ENCODE peak calls at places on chromosomes 16 and 17, in six cellular contexts. One of them, this sample, is unnamed.
A peak's percentile ranks its signal among the peaks of the same experiment; 100 is the strongest.

GRCh38 chr16:78353610-78354009 is 254.2 kb downstream of the WWOX start:
- DNase-seq in transverse colon: no peak
- DNase-seq in spleen: no peak
- DNase-seq in ascending aorta: no peak
- DNase-seq in psoas muscle: no peak
- DNase-seq in stomach: no peak
- DNase-seq in this sample: no peak

GRCh38 chr16:54006693-54007092 is 279.9 kb downstream of the IRX3 start:
- DNase-seq in transverse colon: no peak
- DNase-seq in spleen: no peak
- DNase-seq in ascending aorta: no peak
- DNase-seq in psoas muscle: no peak
- DNase-seq in stomach: no peak
- DNase-seq in this sample: no peak

GRCh38 chr17:46870116-46870803 is 18.9 kb downstream of the WNT9B start:
- DNase-seq in transverse colon: peak; percentile 55
- DNase-seq in spleen: no peak
- DNase-seq in ascending aorta: no peak
- DNase-seq in psoas muscle: no peak
- DNase-seq in stomach: peak; percentile 65
- DNase-seq in this sample: no peak

GRCh38 chr16:10871157-10871991 is 5.6 kb upstream of the CIITA start:
- DNase-seq in transverse colon: peak; percentile 86
- DNase-seq in spleen: peak; percentile 88
- DNase-seq in ascending aorta: no peak
- DNase-seq in psoas muscle: peak; percentile 36
- DNase-seq in stomach: peak; percentile 98
- DNase-seq in this sample: no peak

GRCh38 chr17:83067071-83067717 is 12.2 kb upstream of the METRNL start:
- DNase-seq in transverse colon: peak; percentile 7
- DNase-seq in spleen: peak; percentile 74
- DNase-seq in ascending aorta: peak; percentile 55
- DNase-seq in psoas muscle: peak; percentile 10
- DNase-seq in stomach: peak; percentile 24
- DNase-seq in this sample: peak; percentile 5

GRCh38 chr17:56213031-56213430 is 59.8 kb downstream of the ANKFN1 start:
- DNase-seq in transverse colon: no peak
- DNase-seq in spleen: no peak
- DNase-seq in ascending aorta: no peak
- DNase-seq in psoas muscle: no peak
- DNase-seq in stomach: no peak
- DNase-seq in this sample: no peak

GRCh38 chr17:74243013-74243755 is 29.8 kb downstream of the TTYH2 start:
- DNase-seq in transverse colon: no peak
- DNase-seq in spleen: no peak
- DNase-seq in ascending aorta: no peak
- DNase-seq in psoas muscle: no peak
- DNase-seq in stomach: peak; percentile 28
- DNase-seq in this sample: no peak

GRCh38 chr17:12727076-12727750 is 61.5 kb downstream of the MYOCD start:
- DNase-seq in transverse colon: no peak
- DNase-seq in spleen: no peak
- DNase-seq in ascending aorta: no peak
- DNase-seq in psoas muscle: no peak
- DNase-seq in stomach: no peak
- DNase-seq in this sample: no peak

DNA sequence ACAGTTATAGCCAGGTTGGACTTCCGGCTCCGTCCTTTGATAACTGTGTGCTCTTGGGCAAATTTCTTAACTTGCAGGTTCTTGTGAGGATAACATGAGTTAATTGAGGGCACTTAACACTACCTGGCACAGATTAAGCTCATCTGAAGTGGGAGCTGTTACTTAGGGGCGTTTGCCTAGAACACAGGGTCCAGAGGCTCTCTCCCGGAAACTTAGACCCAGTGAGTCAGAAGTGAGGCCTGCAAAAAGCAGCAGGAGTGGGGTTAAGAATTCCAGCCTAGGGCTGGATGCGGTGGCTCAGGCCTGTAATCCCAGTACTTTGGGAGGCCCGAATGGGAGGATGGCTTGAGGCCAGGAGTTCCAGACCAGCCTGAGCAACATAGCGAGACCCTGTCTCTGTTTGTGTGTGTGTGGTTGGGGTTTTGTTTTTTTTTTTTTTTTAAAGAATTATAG is 1.4 kb downstream of the MVP start:
- DNase-seq in transverse colon: peak; percentile 73
- DNase-seq in spleen: no peak
- DNase-seq in ascending aorta: no peak
- DNase-seq in psoas muscle: no peak
- DNase-seq in stomach: peak; percentile 40
- DNase-seq in this sample: no peak
- H3K4me3 ChIP-seq in transverse colon: peak overlapping the region; percentile 85
- H3K4me3 ChIP-seq in spleen: peak overlapping the region; percentile 92
- H3K4me3 ChIP-seq in ascending aorta: peak overlapping the region; percentile 54
- H3K4me3 ChIP-seq in psoas muscle: peak overlapping the region; percentile 69
- H3K4me3 ChIP-seq in stomach: peak overlapping the region; percentile 80
- H3K4me3 ChIP-seq in this sample: no peak overlapping the region

DNA sequence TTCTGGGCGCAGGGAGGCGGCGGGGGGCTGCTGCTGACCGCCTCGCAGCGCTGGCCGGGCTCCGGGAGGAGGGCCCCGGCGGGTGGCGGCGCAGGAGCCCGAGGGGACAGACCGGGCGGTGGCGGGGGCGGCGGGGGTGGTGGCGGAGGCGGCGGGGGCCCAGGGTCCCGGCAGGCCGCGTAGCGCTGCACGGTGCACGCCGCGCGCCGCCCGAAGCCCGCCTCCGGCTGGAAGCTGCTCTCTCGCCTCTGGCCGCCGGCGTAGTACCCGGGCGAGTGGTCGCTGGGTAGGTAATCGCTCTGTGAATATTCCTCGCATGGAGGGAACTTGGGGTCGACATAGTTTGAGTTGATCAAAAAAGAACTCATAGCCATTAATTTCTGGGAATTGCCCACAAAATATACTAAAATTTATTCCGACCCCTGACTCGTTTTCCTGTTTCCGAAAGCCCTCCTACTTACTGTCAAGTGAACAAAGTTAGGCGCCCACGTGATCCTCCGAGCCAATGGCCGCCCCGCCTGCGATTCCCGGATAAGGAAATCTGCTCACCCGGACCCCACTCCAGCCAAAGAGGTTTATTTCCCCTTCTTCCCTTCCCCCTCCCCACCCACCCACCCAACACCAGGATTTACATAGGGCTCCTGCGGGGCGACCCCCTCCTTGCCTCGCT is at the start of gene HOXB4:
- DNase-seq in transverse colon: peak; percentile 80
- DNase-seq in spleen: peak; percentile 91
- DNase-seq in ascending aorta: peak; percentile 93
- DNase-seq in psoas muscle: peak; percentile 80
- DNase-seq in stomach: peak; percentile 59
- DNase-seq in this sample: no peak
- H3K4me1 ChIP-seq in transverse colon: peaks cover 18% of the 10 kb centered on the region
- H3K4me1 ChIP-seq in spleen: peaks cover 11% of the 10 kb centered on the region
- H3K4me1 ChIP-seq in ascending aorta: peaks cover 46% of the 10 kb centered on the region
- H3K4me1 ChIP-seq in psoas muscle: no peaks in the 10 kb centered on the region
- H3K4me1 ChIP-seq in stomach: peaks cover 69% of the 10 kb centered on the region
- H3K4me1 ChIP-seq in this sample: no peaks in the 10 kb centered on the region

DNA sequence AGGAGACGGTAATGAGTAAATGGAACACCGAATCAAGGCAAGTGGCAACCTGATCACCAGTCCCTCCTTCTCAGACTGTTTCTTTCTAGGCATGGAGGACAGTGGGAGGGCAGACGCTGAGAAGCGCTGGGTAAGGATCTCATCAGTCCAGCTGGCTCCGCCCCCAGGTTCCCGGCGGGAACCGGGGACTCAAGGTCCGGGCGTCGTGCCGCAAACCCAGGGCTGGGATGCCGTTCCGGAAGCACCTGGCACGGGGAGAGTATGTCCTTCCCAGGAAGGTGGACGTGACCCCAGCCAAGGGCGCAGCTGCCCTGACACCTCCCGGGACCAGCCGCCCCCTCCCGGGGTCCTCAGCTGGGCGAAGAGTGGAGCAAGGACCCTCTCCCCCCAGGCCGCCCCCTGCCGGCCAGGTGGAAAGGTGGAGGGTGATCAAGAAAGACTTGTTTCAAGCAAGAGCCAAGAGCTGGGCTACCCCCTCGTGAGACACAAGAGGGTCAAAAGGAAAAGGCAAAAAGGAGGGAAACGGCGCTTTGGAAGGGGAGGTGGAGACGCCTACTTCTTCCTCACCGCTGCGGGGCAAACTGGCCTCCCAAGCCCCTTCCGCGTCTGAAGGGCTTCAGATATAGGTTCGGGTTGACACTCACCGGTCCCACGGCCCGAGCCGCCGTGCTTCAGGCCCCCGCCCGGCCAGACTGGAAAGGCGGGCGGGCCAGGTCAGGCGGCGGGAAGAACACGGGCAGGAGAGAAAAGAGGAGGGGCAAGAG is at the start of gene MYO19:
- DNase-seq in transverse colon: peak; percentile 82
- DNase-seq in spleen: peak; percentile 91
- DNase-seq in ascending aorta: peak; percentile 80
- DNase-seq in psoas muscle: peak; percentile 74
- DNase-seq in stomach: peak; percentile 72
- DNase-seq in this sample: peak; percentile 75
- H3K36me3 ChIP-seq in transverse colon: no peaks in the 10 kb centered on the region
- H3K36me3 ChIP-seq in spleen: peaks cover 69% of the 10 kb centered on the region
- H3K36me3 ChIP-seq in ascending aorta: peaks cover 9% of the 10 kb centered on the region
- H3K36me3 ChIP-seq in psoas muscle: peaks cover 9% of the 10 kb centered on the region
- H3K36me3 ChIP-seq in stomach: peaks cover 53% of the 10 kb centered on the region
- H3K36me3 ChIP-seq in this sample: peaks cover 63% of the 10 kb centered on the region

DNA sequence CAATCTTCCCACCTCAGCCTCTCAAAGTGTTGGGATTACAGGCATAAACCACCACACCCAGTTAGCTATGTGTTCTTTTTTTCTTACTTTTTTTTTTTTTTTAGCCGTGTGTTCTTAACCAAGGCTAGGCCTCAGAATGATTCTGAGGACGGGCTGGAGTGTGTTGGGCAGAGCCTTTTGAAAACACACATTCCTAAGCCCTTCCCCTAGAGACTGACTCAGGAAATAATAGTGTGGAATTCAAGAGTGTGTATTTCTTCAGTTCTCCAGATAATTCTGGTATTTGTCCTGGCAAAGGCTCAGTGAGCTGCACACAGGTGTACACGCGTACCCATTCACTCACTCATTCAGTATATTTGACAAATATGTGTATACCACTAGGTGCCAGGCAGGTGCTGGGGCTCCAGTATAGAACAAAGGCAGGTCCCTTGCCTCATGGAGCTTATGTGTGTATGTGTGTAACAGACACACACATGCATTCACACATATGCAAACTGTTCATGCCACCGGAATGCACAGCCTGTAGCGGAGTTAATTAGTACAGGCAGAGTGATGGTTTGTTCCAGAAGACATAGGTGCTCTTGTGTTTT is 19.4 kb upstream of the NFATC3 start:
- DNase-seq in transverse colon: no peak
- DNase-seq in spleen: no peak
- DNase-seq in ascending aorta: no peak
- DNase-seq in psoas muscle: no peak
- DNase-seq in stomach: peak; percentile 15
- DNase-seq in this sample: no peak
- H3K4me3 ChIP-seq in transverse colon: no peak overlapping the region
- H3K4me3 ChIP-seq in spleen: no peak overlapping the region
- H3K4me3 ChIP-seq in ascending aorta: no peak overlapping the region
- H3K4me3 ChIP-seq in psoas muscle: no peak overlapping the region
- H3K4me3 ChIP-seq in stomach: no peak overlapping the region
- H3K4me3 ChIP-seq in this sample: no peak overlapping the region